ENCODE peak calls at places on chromosomes 2 and 18, in nine cellular contexts. C is breast epithelium, S is GM12878, T is prostate gland, Q is spleen, F is HCT116, P is H1, E is esophagus muscularis mucosa, V is upper lobe of left lung. K is an unnamed sample.

GRCh38 chr18:62091487-62092120 is 95.3 kb downstream of the PIGN start:
- DNase-seq in Q (no peak), E (no peak), T (no peak), C (no peak), V (no peak), S (no peak), F (no peak), P (no peak), K (no peak)

GRCh38 chr2:5524551-5524950 is 167.6 kb upstream of the SOX11 start:
- DNase-seq in S (no peak), F (no peak), C (no peak), T (no peak), E (peak), V (no peak), P (no peak), Q (no peak), K (no peak)

GRCh38 chr2:149860276-149860921 is 272.8 kb upstream of the MMADHC start:
- DNase-seq in Q (no peak), P (no peak), C (peak), V (no peak), S (no peak), T (no peak), F (no peak), E (no peak), K (peak)

GRCh38 chr2:170084820-170085475 is 93.0 kb upstream of the MYO3B start:
- DNase-seq in E (no peak), V (no peak), F (no peak), T (no peak), S (no peak), C (no peak), Q (no peak), P (no peak), K (no peak)

GRCh38 chr18:79940814-79941472 is 10.5 kb downstream of the SLC66A2 start:
- DNase-seq in F (no peak), V (peak), P (no peak), T (no peak), E (no peak), Q (peak), S (no peak), C (no peak), K (peak)

GRCh38 chr2:238920601-238921001 is 72.7 kb downstream of the TWIST2 start:
- DNase-seq in T (no peak), Q (peak), C (no peak), S (no peak), P (no peak), F (no peak), V (peak), E (no peak), K (no peak)

GRCh38 chr2:216318470-216318869 is 53.8 kb downstream of the MARCHF4 start:
- DNase-seq in F (no peak), Q (no peak), E (peak), T (no peak), P (no peak), V (no peak), C (no peak), S (no peak), K (no peak)

GRCh38 chr18:60684843-60685513 is 312.4 kb upstream of the MC4R start:
- DNase-seq in Q (no peak), C (no peak), S (no peak), P (no peak), T (no peak), F (peak), V (no peak), E (no peak), K (no peak)

GRCh38 chr2:18412980-18413793 is 147.3 kb downstream of the RDH14 start:
- DNase-seq in Q (no peak), F (peak), S (no peak), T (no peak), E (no peak), C (no peak), V (no peak), P (no peak), K (no peak)

GRCh38 chr2:232937278-232937906 is 67.3 kb downstream of the SNORC start:
- DNase-seq in F (no peak), S (no peak), T (no peak), C (no peak), Q (no peak), P (no peak), E (no peak), V (no peak), K (no peak)

GRCh38 chr2:7704296-7704865 is 787.2 kb downstream of the RNF144A start:
- DNase-seq in Q (no peak), P (no peak), S (no peak), F (no peak), C (no peak), T (no peak), E (no peak), V (no peak), K (no peak)

GRCh38 chr2:20366672-20367116 is 16.1 kb upstream of the PUM2 start:
- DNase-seq in C (no peak), Q (no peak), P (no peak), S (no peak), F (no peak), E (no peak), V (no peak), T (no peak), K (no peak)

GRCh38 chr2:149313512-149313972 is 16.8 kb upstream of the LYPD6 start:
- DNase-seq in V (no peak), E (no peak), F (peak), T (peak), C (no peak), S (peak), Q (no peak), P (no peak), K (peak)

GRCh38 chr2:17816396-17817245 is at the start of gene MSGN1:
- DNase-seq in Q (no peak), T (no peak), S (no peak), V (no peak), C (no peak), P (no peak), E (no peak), F (no peak), K (no peak)

GRCh38 chr18:35526476-35527120 is 28.8 kb upstream of the INO80C start:
- DNase-seq in F (no peak), E (peak), P (no peak), Q (no peak), T (no peak), S (no peak), V (peak), C (no peak), K (no peak)

GRCh38 chr2:102094917-102095316 is 47.6 kb upstream of the IL1R1 start:
- DNase-seq in C (no peak), V (peak), E (no peak), S (no peak), T (no peak), P (no peak), Q (no peak), F (peak), K (no peak)

GRCh38 chr2:20584637-20585321 is 66.1 kb downstream of the HS1BP3 start:
- DNase-seq in V (no peak), S (no peak), E (no peak), Q (peak), P (peak), C (peak), F (peak), T (peak), K (peak)

GRCh38 chr18:4096501-4096900 is 358.6 kb downstream of the DLGAP1 start:
- DNase-seq in P (no peak), S (no peak), E (no peak), Q (no peak), T (peak), V (no peak), C (no peak), F (no peak), K (no peak)

GRCh38 chr2:206728277-206729199 is 10.3 kb upstream of the DYTN start:
- DNase-seq in F (peak), P (no peak), V (no peak), C (no peak), Q (no peak), T (no peak), S (no peak), E (no peak), K (no peak)

GRCh38 chr2:225980372-225980771 is 580.9 kb downstream of the NYAP2 start:
- DNase-seq in Q (no peak), S (no peak), F (no peak), P (no peak), E (no peak), C (no peak), T (no peak), V (no peak), K (no peak)

GRCh38 chr2:157257312-157258252 is at the start of gene GALNT5:
- DNase-seq in P (no peak), T (peak), V (peak), Q (no peak), F (no peak), C (no peak), E (no peak), S (no peak), K (peak)

GRCh38 chr2:46878886-46879285 is 36.7 kb downstream of the MCFD2 start:
- DNase-seq in P (no peak), Q (no peak), C (no peak), T (no peak), F (no peak), E (no peak), S (no peak), V (no peak), K (no peak)

GRCh38 chr2:69660084-69660483 is 16.5 kb upstream of the AAK1 start:
- DNase-seq in C (no peak), F (no peak), E (no peak), Q (no peak), P (no peak), T (no peak), V (no peak), S (no peak), K (no peak)

DNA sequence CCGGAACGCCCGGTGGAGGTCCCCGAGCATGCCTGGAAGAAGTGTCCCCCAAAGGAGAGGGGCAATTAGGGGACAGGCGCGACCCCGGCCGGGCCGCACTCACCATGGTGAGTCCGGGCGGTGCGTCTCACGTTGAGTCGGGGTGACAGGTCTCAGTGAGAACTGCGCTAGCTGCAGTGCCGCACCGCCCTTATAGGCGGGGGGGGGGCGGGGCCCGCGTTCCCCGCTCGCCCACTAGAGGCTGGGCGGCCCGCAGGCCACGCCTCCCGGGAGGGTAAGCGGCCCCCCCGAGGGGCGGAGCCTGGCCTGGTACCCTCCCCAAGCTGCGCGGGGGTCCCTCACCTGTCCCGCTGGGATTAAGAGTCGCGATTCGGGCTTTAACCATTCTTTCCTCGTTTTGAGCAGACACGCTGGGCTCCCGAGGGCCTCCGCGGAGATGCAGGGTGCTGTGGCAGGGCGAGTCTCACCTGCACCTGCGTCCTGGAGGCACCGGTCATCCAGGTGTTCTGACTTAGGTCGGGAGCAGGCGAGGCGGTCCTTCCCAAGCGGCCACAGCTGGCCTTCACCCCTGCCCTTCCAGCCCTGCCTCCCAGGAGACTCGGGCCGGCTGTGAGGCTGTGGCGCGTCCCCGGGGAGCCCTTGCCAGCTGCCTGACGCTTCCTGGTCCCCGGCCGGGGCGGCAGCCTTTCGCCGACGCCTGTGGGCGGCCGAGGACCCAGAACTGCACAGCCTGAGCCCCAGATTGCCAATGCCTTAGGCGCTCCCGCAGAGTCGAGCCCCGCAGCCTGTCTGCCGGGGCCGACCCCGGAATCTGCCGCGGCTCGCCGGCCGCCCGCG is at the start of gene TUBA4A:
- DNase-seq in F (peak), S (no peak), E (peak), C (peak), Q (peak), P (no peak), T (peak), V (peak), K (peak)
- TF ChIP-seq POLR2A in F (peak), S (peak), E (peak), C (peak), Q (peak), P (no peak), T (peak), V (peak), K (no peak)

DNA sequence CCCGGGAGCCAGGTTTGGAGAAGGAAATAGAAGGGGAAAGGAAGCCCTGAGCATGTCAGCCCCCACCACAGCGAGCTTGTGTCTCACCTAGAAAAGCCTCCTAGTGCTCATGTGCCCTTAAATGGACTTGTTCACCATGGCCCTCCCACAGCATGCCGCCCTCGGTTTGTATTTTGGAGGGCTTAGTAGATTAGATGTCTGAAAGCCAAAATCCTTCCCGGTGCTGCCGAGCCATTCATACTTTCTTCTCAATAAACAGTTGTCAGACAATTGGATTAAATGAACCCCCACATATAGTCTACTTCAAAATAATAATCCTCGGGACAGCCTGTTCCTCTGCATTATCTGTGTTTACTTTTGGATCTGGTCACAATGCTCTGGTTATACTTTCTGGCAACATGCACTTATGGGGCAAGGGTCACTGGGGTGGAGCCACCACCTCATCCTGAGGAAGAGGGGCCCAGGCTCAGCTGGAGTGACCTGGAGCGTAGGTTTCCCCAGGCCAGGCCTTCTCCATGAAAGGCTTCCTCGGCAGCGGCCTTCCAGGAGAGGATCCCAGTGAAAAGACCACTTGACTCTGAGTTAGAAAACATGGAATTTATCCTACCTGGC is 237.3 kb downstream of the SETBP1 start:
- DNase-seq in C (no peak), P (no peak), S (no peak), E (no peak), F (no peak), V (no peak), T (no peak), Q (no peak), K (peak)
- TF ChIP-seq POLR2AphosphoS5 in C (no peak), P (no peak), S (no peak), E (no peak), F (no peak), V (peak), T (peak), Q (no peak), K (no peak)

DNA sequence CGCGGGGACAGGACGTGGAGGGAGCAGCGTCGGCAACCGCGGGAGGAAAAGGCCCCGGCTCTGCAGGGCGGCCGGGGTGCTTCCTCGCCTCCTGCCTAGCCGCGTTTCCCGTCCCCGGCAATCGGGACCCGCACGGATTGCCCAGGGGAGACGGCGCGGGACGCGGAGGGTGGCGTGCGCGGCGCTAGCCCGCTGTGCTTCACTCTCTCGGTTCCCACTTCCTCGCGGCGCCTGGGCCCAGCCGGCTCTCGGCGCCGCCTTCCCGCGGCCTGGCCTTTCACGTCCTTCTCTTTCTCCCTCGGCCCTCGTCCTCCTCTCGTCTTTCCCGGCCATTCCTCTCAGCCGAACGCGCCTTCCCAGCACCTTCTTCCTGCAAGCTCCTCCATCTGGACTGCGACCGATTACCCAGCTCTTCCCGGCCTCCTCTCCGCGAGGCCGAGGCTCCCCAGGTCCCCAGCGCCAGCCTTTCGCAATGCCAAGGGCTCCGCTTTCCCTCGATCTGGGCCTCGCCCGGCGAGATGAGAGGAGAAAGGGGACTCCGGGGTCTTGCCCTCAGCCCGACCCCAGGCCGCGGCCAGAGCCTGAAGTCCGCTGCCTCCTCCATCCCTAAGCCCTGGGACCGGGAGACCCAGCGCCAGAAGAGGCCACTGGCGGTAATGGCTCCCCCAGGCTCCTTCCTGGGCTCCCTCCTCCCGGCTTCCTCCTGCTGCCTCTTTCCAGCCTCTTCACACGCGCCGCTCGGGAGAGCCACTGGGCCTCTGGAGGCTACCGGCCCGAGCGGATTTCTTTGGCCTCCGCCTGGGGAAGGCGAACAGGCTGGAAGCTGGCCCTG is 34.2 kb upstream of the ATP6V1B1 start:
- DNase-seq in Q (peak), V (no peak), C (no peak), P (no peak), T (no peak), F (no peak), E (peak), S (no peak), K (no peak)
- H3K4me3 ChIP-seq in Q (peak), V (peak), C (peak), P (peak), T (peak), F (peak), E (peak), S (no peak), K (peak)

GRCh38 chr2:54945401-54946219 is 104.6 kb downstream of the RTN4 start:
- DNase-seq in C (peak), P (no peak), E (no peak), F (no peak), T (peak), V (peak), S (peak), Q (no peak), K (peak)
- TF ChIP-seq POLR2A in C (no peak), P (no peak), E (no peak), F (no peak), T (peak), V (peak), S (no peak), Q (no peak), K (no peak)

GRCh38 chr2:160666019-160666676 is 172.5 kb upstream of the RBMS1 start:
- DNase-seq in F (peak), C (no peak), Q (no peak), E (no peak), V (no peak), S (peak), T (no peak), P (no peak), K (no peak)
- TF ChIP-seq POLR2AphosphoS5 in F (no peak), C (peak), Q (no peak), E (peak), V (no peak), S (no peak), T (peak), P (no peak), K (peak)

GRCh38 chr18:48066225-48066652 is 135.8 kb upstream of the SMAD2 start:
- DNase-seq in V (no peak), S (no peak), C (peak), E (no peak), F (no peak), Q (peak), T (no peak), P (no peak), K (no peak)

GRCh38 chr18:48072428-48073204 is 142.2 kb upstream of the SMAD2 start:
- DNase-seq in F (no peak), P (no peak), Q (peak), S (no peak), T (peak), E (no peak), V (no peak), C (peak), K (no peak)

GRCh38 chr18:48064978-48065600 is 134.6 kb upstream of the SMAD2 start:
- DNase-seq in F (no peak), S (no peak), T (no peak), C (no peak), E (no peak), V (no peak), Q (no peak), P (no peak), K (no peak)

GRCh38 chr18:48065601-48065995 is 135.1 kb upstream of the SMAD2 start:
- DNase-seq in V (no peak), C (no peak), P (no peak), T (no peak), F (no peak), Q (peak), E (no peak), S (no peak), K (no peak)

GRCh38 chr18:48068916-48069445 is 138.5 kb upstream of the SMAD2 start:
- DNase-seq in V (no peak), F (no peak), Q (peak), T (no peak), C (no peak), P (no peak), S (no peak), E (no peak), K (no peak)
- H3K4me3 ChIP-seq in V (no peak), F (no peak), Q (no peak), T (no peak), C (no peak), P (no peak), S (no peak), E (no peak), K (no peak)

GRCh38 chr2:120765911-120766757 is 30.5 kb downstream of the GLI2 start:
- DNase-seq in P (no peak), F (no peak), Q (peak), S (no peak), V (peak), T (no peak), E (peak), C (no peak), K (peak)
- TF ChIP-seq POLR2A in P (no peak), F (no peak), Q (no peak), S (no peak), V (no peak), T (no peak), E (no peak), C (no peak), K (no peak)

GRCh38 chr2:202375611-202376408 is at the start of gene BMPR2:
- DNase-seq in E (peak), P (peak), V (peak), C (peak), F (peak), T (peak), S (no peak), Q (peak), K (peak)

GRCh38 chr2:202377308-202377736 is 1.2 kb downstream of the BMPR2 start:
- DNase-seq in T (peak), V (peak), Q (peak), P (no peak), F (no peak), S (no peak), C (no peak), E (peak), K (peak)

GRCh38 chr2:202376460-202377307 is 557 bp downstream of the BMPR2 start:
- DNase-seq in P (no peak), C (peak), Q (peak), S (no peak), E (no peak), T (peak), F (no peak), V (peak), K (no peak)

GRCh38 chr2:202373490-202373889 is 2.6 kb upstream of the BMPR2 start:
- DNase-seq in T (no peak), P (no peak), V (no peak), Q (no peak), E (no peak), F (no peak), C (no peak), S (no peak), K (no peak)

DNA sequence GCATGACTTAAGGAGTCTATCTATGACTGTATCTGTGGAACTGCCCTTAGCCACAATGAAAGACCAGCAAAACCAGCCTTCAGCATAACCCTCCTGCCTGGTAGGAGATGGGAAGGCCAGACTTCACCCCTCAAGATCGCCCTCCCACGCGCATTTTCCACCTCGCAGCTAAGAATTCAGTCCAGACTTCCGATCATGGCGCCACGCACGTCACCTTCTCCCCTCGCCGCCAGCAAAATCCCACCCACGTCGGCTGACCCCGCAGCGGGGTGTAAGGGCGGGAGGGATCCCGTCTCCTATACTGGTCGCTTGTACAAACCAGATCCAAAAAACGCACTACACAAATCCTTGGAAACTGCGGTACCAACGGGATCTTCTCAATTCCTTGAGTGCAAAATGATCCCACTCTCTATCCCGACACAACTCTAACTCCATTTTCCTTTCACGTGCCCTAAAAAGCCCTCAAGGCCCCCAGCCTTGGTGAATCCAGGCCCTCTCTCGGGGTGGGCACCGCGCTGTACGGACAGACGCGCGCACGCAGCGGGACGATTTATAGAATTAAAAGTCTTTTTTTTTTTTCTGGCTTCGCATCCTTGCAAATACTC is 1.0 kb upstream of the BMPR2 start:
- DNase-seq in Q (peak), C (peak), P (no peak), S (no peak), E (peak), F (no peak), V (peak), T (peak), K (peak)
- TF ChIP-seq POLR2AphosphoS5 in Q (peak), C (peak), P (peak), S (peak), E (peak), F (no peak), V (peak), T (peak), K (no peak)

K was measured in stomach.